ENCODE peak calls at places on chromosomes 4 and X, in ten cellular contexts. One of them, this sample, is unnamed.

GRCh38 chr4:189032939-189033338 is 893.7 kb downstream of the TRIML1 start:
- DNase-seq in heart right ventricle: no peak
- DNase-seq in A549: no peak
- DNase-seq in neural progenitor cell: no peak
- DNase-seq in breast epithelium: no peak
- DNase-seq in ovary: no peak
- DNase-seq in OCI-LY7: no peak
- DNase-seq in lower lobe of right lung: no peak
- DNase-seq in PC-3: no peak
- DNase-seq in heart left ventricle: no peak
- DNase-seq in this sample: no peak

GRCh38 chrX:75303795-75304194 is 29.9 kb downstream of the UPRT start:
- DNase-seq in lower lobe of right lung: no peak
- DNase-seq in heart right ventricle: no peak
- DNase-seq in PC-3: no peak
- DNase-seq in neural progenitor cell: no peak
- DNase-seq in ovary: no peak
- DNase-seq in breast epithelium: no peak
- DNase-seq in OCI-LY7: no peak
- DNase-seq in A549: no peak
- DNase-seq in heart left ventricle: no peak
- DNase-seq in this sample: no peak

GRCh38 chr4:158172558-158173258 is at the start of gene GASK1B:
- DNase-seq in heart right ventricle: no peak
- DNase-seq in A549: peak; percentile 25
- DNase-seq in heart left ventricle: peak; percentile 50
- DNase-seq in neural progenitor cell: peak; percentile 49
- DNase-seq in ovary: no peak
- DNase-seq in breast epithelium: no peak
- DNase-seq in OCI-LY7: peak; percentile 29
- DNase-seq in lower lobe of right lung: no peak
- DNase-seq in PC-3: peak; percentile 70
- DNase-seq in this sample: peak; percentile 59

GRCh38 chr4:73853246-73853704 is at the start of gene PF4V1:
- DNase-seq in A549: no peak
- DNase-seq in lower lobe of right lung: peak; percentile 50
- DNase-seq in neural progenitor cell: peak; percentile 51
- DNase-seq in heart right ventricle: peak; percentile 34
- DNase-seq in ovary: no peak
- DNase-seq in breast epithelium: no peak
- DNase-seq in heart left ventricle: no peak
- DNase-seq in PC-3: no peak
- DNase-seq in OCI-LY7: no peak
- DNase-seq in this sample: peak; percentile 54

GRCh38 chrX:71910526-71911022 is at the start of gene NHSL2:
- DNase-seq in OCI-LY7: no peak
- DNase-seq in ovary: no peak
- DNase-seq in breast epithelium: no peak
- DNase-seq in neural progenitor cell: peak; percentile 73
- DNase-seq in heart right ventricle: peak; percentile 34
- DNase-seq in PC-3: no peak
- DNase-seq in A549: no peak
- DNase-seq in heart left ventricle: peak; percentile 30
- DNase-seq in lower lobe of right lung: peak; percentile 40
- DNase-seq in this sample: peak; percentile 10

GRCh38 chr4:75490155-75490554 is 24.0 kb downstream of the RCHY1 start:
- DNase-seq in OCI-LY7: peak; percentile 13
- DNase-seq in heart right ventricle: no peak
- DNase-seq in neural progenitor cell: peak; percentile 29
- DNase-seq in A549: no peak
- DNase-seq in heart left ventricle: no peak
- DNase-seq in PC-3: peak; percentile 39
- DNase-seq in breast epithelium: no peak
- DNase-seq in lower lobe of right lung: no peak
- DNase-seq in ovary: no peak
- DNase-seq in this sample: no peak

GRCh38 chr4:33924239-33924638 is 2320.1 kb downstream of the ARAP2 start:
- DNase-seq in heart left ventricle: no peak
- DNase-seq in breast epithelium: no peak
- DNase-seq in A549: no peak
- DNase-seq in OCI-LY7: no peak
- DNase-seq in heart right ventricle: no peak
- DNase-seq in ovary: no peak
- DNase-seq in PC-3: peak; percentile 46
- DNase-seq in lower lobe of right lung: no peak
- DNase-seq in neural progenitor cell: peak; percentile 8
- DNase-seq in this sample: no peak

GRCh38 chr4:1464581-1465171 is 58.4 kb upstream of the NKX1-1 start:
- DNase-seq in ovary: peak; percentile 22
- DNase-seq in heart left ventricle: no peak
- DNase-seq in A549: no peak
- DNase-seq in neural progenitor cell: no peak
- DNase-seq in OCI-LY7: no peak
- DNase-seq in lower lobe of right lung: no peak
- DNase-seq in PC-3: no peak
- DNase-seq in heart right ventricle: no peak
- DNase-seq in breast epithelium: no peak
- DNase-seq in this sample: no peak

DNA sequence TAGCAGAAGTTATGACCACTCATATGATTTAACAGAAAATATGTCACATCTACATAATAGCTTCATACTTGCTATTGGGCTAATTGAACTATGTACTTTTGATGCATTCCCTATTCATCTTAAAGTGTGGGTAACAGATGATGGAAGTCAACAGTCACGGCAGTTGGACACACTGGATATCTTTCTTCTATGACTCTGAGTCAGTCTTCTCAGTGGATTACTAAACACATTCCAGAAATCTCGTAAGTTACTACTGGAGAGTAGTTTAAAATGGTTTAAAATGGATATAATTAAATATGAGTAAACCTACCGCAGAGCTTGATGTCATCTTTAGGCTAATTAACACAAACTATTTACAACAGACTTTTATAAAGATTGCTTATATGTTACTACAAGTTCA is 30.1 kb upstream of the CFAP299 start:
- DNase-seq in heart left ventricle: no peak
- DNase-seq in heart right ventricle: no peak
- DNase-seq in OCI-LY7: no peak
- DNase-seq in ovary: no peak
- DNase-seq in PC-3: peak; percentile 48
- DNase-seq in A549: no peak
- DNase-seq in lower lobe of right lung: no peak
- DNase-seq in neural progenitor cell: no peak
- DNase-seq in breast epithelium: no peak
- DNase-seq in this sample: no peak
- H3K4me1 ChIP-seq in heart left ventricle: no peaks in the 10 kb centered on the region
- H3K4me1 ChIP-seq in heart right ventricle: no peaks in the 10 kb centered on the region
- H3K4me1 ChIP-seq in OCI-LY7: no peaks in the 10 kb centered on the region
- H3K4me1 ChIP-seq in ovary: no peaks in the 10 kb centered on the region
- H3K4me1 ChIP-seq in PC-3: peaks cover 55% of the 10 kb centered on the region
- H3K4me1 ChIP-seq in A549: no peaks in the 10 kb centered on the region
- H3K4me1 ChIP-seq in lower lobe of right lung: no peaks in the 10 kb centered on the region
- H3K4me1 ChIP-seq in neural progenitor cell: peaks cover 13% of the 10 kb centered on the region
- H3K4me1 ChIP-seq in breast epithelium: no peaks in the 10 kb centered on the region
- H3K4me1 ChIP-seq in this sample: no peaks in the 10 kb centered on the region

GRCh38 chrX:143632625-143633387 is 3.1 kb downstream of the SLITRK4 start:
- DNase-seq in lower lobe of right lung: no peak
- DNase-seq in heart right ventricle: no peak
- DNase-seq in breast epithelium: no peak
- DNase-seq in PC-3: peak; percentile 22
- DNase-seq in heart left ventricle: no peak
- DNase-seq in ovary: no peak
- DNase-seq in neural progenitor cell: peak; percentile 2
- DNase-seq in A549: no peak
- DNase-seq in OCI-LY7: no peak
- DNase-seq in this sample: no peak
- H3K4me3 ChIP-seq in lower lobe of right lung: no peak overlapping the region
- H3K4me3 ChIP-seq in heart right ventricle: peak overlapping the region; percentile 46
- H3K4me3 ChIP-seq in breast epithelium: peak overlapping the region; percentile 48
- H3K4me3 ChIP-seq in PC-3: peak overlapping the region; percentile 74
- H3K4me3 ChIP-seq in heart left ventricle: peak overlapping the region; percentile 55
- H3K4me3 ChIP-seq in ovary: no peak overlapping the region
- H3K4me3 ChIP-seq in neural progenitor cell: peak overlapping the region; percentile 60
- H3K4me3 ChIP-seq in A549: no peak overlapping the region
- H3K4me3 ChIP-seq in OCI-LY7: no peak overlapping the region
- H3K4me3 ChIP-seq in this sample: no peak overlapping the region

DNA sequence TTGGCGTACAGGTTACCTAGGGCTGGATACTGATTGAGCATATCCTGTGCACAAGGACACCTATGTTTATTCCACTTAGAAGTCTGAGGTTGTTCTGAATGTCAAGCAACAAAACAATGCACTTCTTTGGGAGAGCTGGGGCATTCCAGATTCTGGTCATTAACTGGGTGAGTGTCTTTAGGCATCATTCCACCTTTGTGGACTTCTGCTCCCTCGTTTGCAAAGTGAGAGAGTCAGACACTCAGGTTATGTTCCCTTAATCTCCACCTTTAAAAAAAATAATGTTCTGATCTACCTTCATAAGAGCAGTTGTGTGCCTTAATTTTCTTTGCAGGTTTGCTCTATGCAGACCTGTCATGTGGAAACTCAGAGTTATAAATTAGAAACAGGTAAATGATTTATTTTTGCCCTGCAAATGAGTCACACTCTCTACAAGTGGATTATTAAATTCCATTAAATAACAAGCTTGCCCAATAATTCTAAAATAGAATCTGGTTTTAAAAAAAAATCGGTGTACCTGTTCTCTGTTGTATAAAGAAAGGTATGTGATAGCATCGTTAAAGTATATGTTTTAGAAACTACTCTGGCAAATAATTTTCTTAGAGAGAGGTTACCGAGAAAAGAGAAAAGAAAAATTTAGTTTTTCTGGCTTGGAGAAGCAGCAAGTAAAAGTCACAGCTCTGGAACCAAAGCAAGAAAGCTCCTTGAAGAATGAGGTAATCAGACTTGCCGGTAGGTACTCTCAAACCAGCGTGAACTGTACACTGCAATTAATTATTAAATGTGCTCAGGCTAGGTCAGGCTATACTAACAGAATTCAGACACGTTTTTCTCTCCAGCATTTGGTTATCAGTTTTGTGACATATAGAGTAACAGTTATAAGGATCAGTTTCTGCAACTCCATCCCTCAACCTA is 93.2 kb downstream of the SORBS2 start:
- DNase-seq in PC-3: no peak
- DNase-seq in breast epithelium: no peak
- DNase-seq in heart left ventricle: no peak
- DNase-seq in lower lobe of right lung: no peak
- DNase-seq in heart right ventricle: no peak
- DNase-seq in OCI-LY7: no peak
- DNase-seq in neural progenitor cell: no peak
- DNase-seq in A549: no peak
- DNase-seq in ovary: no peak
- DNase-seq in this sample: no peak
- H3K27ac ChIP-seq in PC-3: no peak overlapping the region
- H3K27ac ChIP-seq in breast epithelium: peak overlapping the region; percentile 11
- H3K27ac ChIP-seq in heart left ventricle: peak overlapping the region; percentile 75
- H3K27ac ChIP-seq in lower lobe of right lung: peak overlapping the region; percentile 44
- H3K27ac ChIP-seq in heart right ventricle: peak overlapping the region; percentile 34
- H3K27ac ChIP-seq in OCI-LY7: no peak overlapping the region
- H3K27ac ChIP-seq in neural progenitor cell: no peak overlapping the region
- H3K27ac ChIP-seq in A549: no peak overlapping the region
- H3K27ac ChIP-seq in ovary: no peak overlapping the region
- H3K27ac ChIP-seq in this sample: peak overlapping the region; percentile 66

DNA sequence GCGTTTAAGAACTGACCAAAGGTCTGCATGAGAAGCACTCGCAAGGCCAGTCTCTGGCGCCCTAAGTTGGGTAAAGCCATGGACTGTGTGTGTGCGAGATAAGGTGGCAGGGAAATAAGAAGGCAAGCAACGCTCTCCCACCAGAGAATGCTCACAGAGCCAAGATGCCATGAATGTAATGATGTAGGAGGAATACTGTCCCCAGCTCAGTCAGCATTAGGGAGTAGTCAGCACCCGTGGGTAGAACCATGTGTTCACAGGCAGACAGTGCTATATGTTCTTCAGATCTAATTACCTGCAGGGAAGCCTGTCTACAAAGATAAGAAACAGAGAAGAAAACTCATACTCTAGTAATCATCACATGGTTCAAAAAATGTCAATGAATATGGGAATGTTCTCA is 68.8 kb downstream of the SEC24D start:
- DNase-seq in neural progenitor cell: no peak
- DNase-seq in A549: no peak
- DNase-seq in PC-3: no peak
- DNase-seq in lower lobe of right lung: no peak
- DNase-seq in heart left ventricle: no peak
- DNase-seq in heart right ventricle: no peak
- DNase-seq in OCI-LY7: no peak
- DNase-seq in breast epithelium: no peak
- DNase-seq in ovary: no peak
- DNase-seq in this sample: no peak
- H3K4me1 ChIP-seq in neural progenitor cell: no peaks in the 10 kb centered on the region
- H3K4me1 ChIP-seq in A549: peaks cover 8% of the 10 kb centered on the region
- H3K4me1 ChIP-seq in PC-3: peaks cover 16% of the 10 kb centered on the region
- H3K4me1 ChIP-seq in lower lobe of right lung: peaks cover 13% of the 10 kb centered on the region
- H3K4me1 ChIP-seq in heart left ventricle: peaks cover 83% of the 10 kb centered on the region
- H3K4me1 ChIP-seq in heart right ventricle: peaks cover 82% of the 10 kb centered on the region
- H3K4me1 ChIP-seq in OCI-LY7: peaks cover 27% of the 10 kb centered on the region
- H3K4me1 ChIP-seq in breast epithelium: peaks cover 6% of the 10 kb centered on the region
- H3K4me1 ChIP-seq in ovary: peaks cover 9% of the 10 kb centered on the region
- H3K4me1 ChIP-seq in this sample: peaks cover 26% of the 10 kb centered on the region

This sample was measured in body of pancreas.